ENCODE peak calls at places on chromosome 11, in five cellular contexts. O, Z, L, H and T are unnamed samples. For H3K4me1, the result is how much of the 10 kb centered on the place peaks cover.

GRCh38 chr11:92829121-92829520 is 140.3 kb upstream of the MTNR1B start:
- DNase-seq in Z (no peak), L (no peak), O (no peak), H (no peak), T (no peak)

GRCh38 chr11:64153831-64154230 is 12.1 kb downstream of the MACROD1 start:
- DNase-seq in Z (no peak), O (no peak), H (no peak), L (no peak), T (no peak)

GRCh38 chr11:2708757-2709281 is 9.0 kb upstream of the KCNQ1OT1 start:
- DNase-seq in O (no peak), L (no peak), Z (no peak), H (no peak), T (no peak)

GRCh38 chr11:126197277-126197939 is 14.0 kb downstream of the RPUSD4 start:
- DNase-seq in L (no peak), H (no peak), Z (no peak), O (no peak), T (no peak)

GRCh38 chr11:70952171-70952570 is 300.2 kb downstream of the SHANK2 start:
- DNase-seq in O (no peak), Z (no peak), L (no peak), H (no peak), T (no peak)

GRCh38 chr11:91585035-91585801 is 639.4 kb upstream of the FAT3 start:
- DNase-seq in Z (no peak), H (no peak), O (no peak), L (no peak), T (no peak)

GRCh38 chr11:68454767-68455166 is 5.8 kb upstream of the PPP6R3 start:
- DNase-seq in O (no peak), H (no peak), L (no peak), Z (no peak), T (no peak)

GRCh38 chr11:125348704-125349635 is 147.1 kb downstream of the FEZ1 start:
- DNase-seq in O (no peak), H (peak), Z (no peak), L (no peak), T (peak)

GRCh38 chr11:35709386-35709785 is 46.8 kb downstream of the TRIM44 start:
- DNase-seq in L (no peak), Z (no peak), O (no peak), H (no peak), T (no peak)

GRCh38 chr11:2625183-2625582 is 74.6 kb downstream of the KCNQ1OT1 start:
- DNase-seq in O (no peak), Z (no peak), L (no peak), H (no peak), T (no peak)

GRCh38 chr11:72631806-72632731 is 42.2 kb downstream of the PDE2A start:
- DNase-seq in H (peak), L (no peak), O (no peak), Z (no peak), T (no peak)

GRCh38 chr11:19101803-19102520 is 15.0 kb upstream of the ZDHHC13 start:
- DNase-seq in Z (no peak), L (no peak), H (no peak), O (no peak), T (no peak)

GRCh38 chr11:8809605-8810272 is 101.2 kb upstream of the AKIP1 start:
- DNase-seq in O (no peak), L (no peak), Z (no peak), H (no peak), T (no peak)

GRCh38 chr11:1082728-1083620 is 8.3 kb downstream of the MUC2 start:
- DNase-seq in Z (no peak), H (peak), L (no peak), O (no peak), T (no peak)

GRCh38 chr11:48064306-48064705 is 83.9 kb downstream of the PTPRJ start:
- DNase-seq in H (no peak), L (no peak), O (no peak), Z (no peak), T (no peak)

GRCh38 chr11:86934933-86935579 is 20.1 kb downstream of the FZD4 start:
- DNase-seq in L (no peak), Z (no peak), H (no peak), O (no peak), T (no peak)

GRCh38 chr11:67397536-67397935 is 4.1 kb downstream of the PPP1CA start:
- DNase-seq in Z (no peak), O (no peak), H (no peak), L (no peak), T (no peak)

GRCh38 chr11:2086239-2087040 is 52.7 kb downstream of the IGF2 start:
- DNase-seq in L (no peak), Z (no peak), H (no peak), O (no peak), T (no peak)

GRCh38 chr11:75270896-75271415 is 30.4 kb downstream of the TPBGL start:
- DNase-seq in L (no peak), O (no peak), H (peak), Z (no peak), T (no peak)

GRCh38 chr11:9362393-9362863 is 22.0 kb upstream of the IPO7 start:
- DNase-seq in H (no peak), Z (no peak), L (no peak), O (no peak), T (no peak)

GRCh38 chr11:67398661-67399563 is 2.7 kb downstream of the PPP1CA start:
- DNase-seq in Z (no peak), L (no peak), O (no peak), H (no peak), T (no peak)

GRCh38 chr11:36741515-36741914 is 143.5 kb upstream of the RAG2 start:
- DNase-seq in Z (no peak), L (no peak), H (no peak), O (no peak), T (no peak)

GRCh38 chr11:122524532-122524882 is 131.0 kb upstream of the UBASH3B start:
- DNase-seq in O (no peak), Z (no peak), H (no peak), L (no peak), T (no peak)

GRCh38 chr11:11959601-11960000 is 48.8 kb downstream of the DKK3 start:
- DNase-seq in H (no peak), L (no peak), O (no peak), Z (no peak), T (no peak)

GRCh38 chr11:118632577-118633318 is 25.3 kb downstream of the PHLDB1 start:
- DNase-seq in H (no peak), O (no peak), Z (no peak), L (no peak), T (no peak)

GRCh38 chr11:65639623-65640482 is 2.0 kb downstream of the SIPA1 start:
- DNase-seq in Z (peak), L (peak), H (peak), O (no peak), T (no peak)

GRCh38 chr11:3807856-3808845 is at the start of gene PGAP2:
- DNase-seq in Z (no peak), L (no peak), O (no peak), H (peak), T (no peak)

GRCh38 chr11:36000616-36001190 is 56.8 kb downstream of the LDLRAD3 start:
- DNase-seq in H (no peak), L (no peak), Z (no peak), O (no peak), T (no peak)

GRCh38 chr11:11612439-11612838 is 9.4 kb downstream of the GALNT18 start:
- DNase-seq in H (no peak), L (no peak), Z (no peak), O (no peak), T (no peak)

GRCh38 chr11:11703885-11704284 is 82.1 kb upstream of the GALNT18 start:
- DNase-seq in H (no peak), L (no peak), Z (no peak), O (no peak), T (no peak)

GRCh38 chr11:27459191-27459590 is 13.4 kb downstream of the LGR4 start:
- DNase-seq in H (no peak), Z (no peak), O (no peak), L (no peak), T (no peak)

GRCh38 chr11:27460571-27460970 is 12.0 kb downstream of the LGR4 start:
- DNase-seq in Z (no peak), O (no peak), L (no peak), H (no peak), T (no peak)

GRCh38 chr11:27462543-27462942 is 10.0 kb downstream of the LGR4 start:
- DNase-seq in O (no peak), L (no peak), H (no peak), Z (no peak), T (no peak)

GRCh38 chr11:27458182-27458581 is 14.4 kb downstream of the LGR4 start:
- DNase-seq in Z (no peak), O (no peak), L (no peak), H (no peak), T (no peak)

GRCh38 chr11:27460158-27460565 is 12.4 kb downstream of the LGR4 start:
- DNase-seq in H (no peak), O (no peak), L (no peak), Z (no peak), T (no peak)
- H3K4me1 ChIP-seq in H (half or more), O (under half), L (under half), Z (under half), T (under half)

DNA sequence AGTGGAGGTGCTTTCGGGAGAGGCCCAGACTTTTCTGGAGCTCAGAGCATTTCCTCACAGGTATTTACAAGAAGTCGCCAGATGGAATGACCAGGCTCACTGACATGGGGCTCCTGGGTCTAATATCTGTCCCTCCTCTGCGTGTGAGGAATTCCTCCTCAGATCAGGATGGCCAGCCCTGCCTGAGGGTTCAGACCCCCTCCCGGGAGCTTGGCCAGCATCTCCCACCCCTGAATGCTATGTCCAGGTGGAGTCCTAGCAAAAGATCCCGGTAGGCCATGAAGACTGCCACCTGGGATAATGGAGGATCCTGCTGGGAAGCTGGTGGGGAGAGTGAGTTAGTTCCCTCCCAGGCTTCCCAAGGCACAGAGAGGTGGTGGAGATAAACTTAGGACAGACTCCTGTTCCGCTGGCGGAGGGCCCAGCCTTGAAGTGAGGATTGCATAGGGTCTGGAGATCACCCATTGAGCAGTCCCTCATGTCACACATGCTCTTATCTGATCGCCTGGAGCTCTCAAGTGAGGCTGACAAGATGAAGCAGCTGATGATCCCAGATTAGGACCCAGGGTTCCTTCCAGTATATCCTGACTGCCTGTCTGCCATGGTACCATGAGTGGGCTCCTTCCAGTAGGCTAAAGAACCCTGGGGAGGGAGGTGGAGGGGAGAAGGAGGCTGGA is 5.7 kb downstream of the OAF start:
- DNase-seq in O (no peak), L (no peak), H (peak), Z (no peak), T (no peak)
- H3K4me1 ChIP-seq in O (under half), L (under half), H (half or more), Z (half or more), T (under half)

GRCh38 chr11:46364791-46365190 is 16.7 kb upstream of the MDK start:
- DNase-seq in O (no peak), H (no peak), L (no peak), Z (no peak), T (no peak)
- H3K4me1 ChIP-seq in O (under half), H (half or more), L (under half), Z (under half), T (under half)

GRCh38 chr11:131588057-131588456 is 217.6 kb downstream of the NTM start:
- DNase-seq in H (no peak), L (no peak), O (no peak), Z (no peak), T (no peak)
- H3K4me1 ChIP-seq in H (under half), L (under half), O (under half), Z (under half), T (under half)